ENCODE peak calls at places on chromosomes 1 and 21, in five cellular contexts. V is AG04450, M is BE2C, P is tibial nerve, H is left ventricle myocardium inferior. S is an unnamed sample.
A peak's percentile ranks its signal among the peaks of the same experiment; 100 is the strongest.

GRCh38 chr1:7424352-7424890 is 346.7 kb upstream of the VAMP3 start:
- DNase-seq in V (no peak), M (no peak), P (no peak), H (peak; percentile 1), S (no peak)

GRCh38 chr21:28100366-28100765 is 892.3 kb downstream of the LTN1 start:
- DNase-seq in V (no peak), M (no peak), P (no peak), H (no peak), S (no peak)

GRCh38 chr1:230690101-230690500 is 23.8 kb downstream of the AGT start:
- DNase-seq in V (no peak), M (no peak), P (no peak), H (no peak), S (no peak)

GRCh38 chr1:145997156-145998023 is 1.0 kb upstream of the TXNIP start:
- DNase-seq in V (no peak), M (no peak), P (peak; percentile 71), H (peak; percentile 62), S (peak; percentile 78)

GRCh38 chr1:153967109-153967999 is at the start of gene CREB3L4:
- DNase-seq in V (peak; percentile 93), M (peak; percentile 94), P (peak; percentile 84), H (peak; percentile 93), S (peak; percentile 96)

GRCh38 chr1:19337289-19337688 is 25.2 kb downstream of the SLC66A1 start:
- DNase-seq in V (no peak), M (no peak), P (no peak), H (no peak), S (no peak)

GRCh38 chr1:160494620-160495019 is 28.4 kb downstream of the SLAMF6 start:
- DNase-seq in V (no peak), M (no peak), P (no peak), H (no peak), S (peak; percentile 56)

GRCh38 chr1:91830242-91831131 is 55.5 kb downstream of the TGFBR3 start:
- DNase-seq in V (peak; percentile 76), M (peak; percentile 20), P (peak; percentile 61), H (peak; percentile 80), S (peak; percentile 78)

GRCh38 chr1:37875833-37876232 is 16.4 kb upstream of the MTF1 start:
- DNase-seq in V (no peak), M (no peak), P (no peak), H (no peak), S (no peak)

GRCh38 chr1:109391626-109392025 is 6.1 kb downstream of the SORT1 start:
- DNase-seq in V (no peak), M (no peak), P (no peak), H (no peak), S (no peak)
- H3K27me3 ChIP-seq in V (no peaks in the 10 kb centered on the region), M (no peaks in the 10 kb centered on the region), P (no peaks in the 10 kb centered on the region), H (no peaks in the 10 kb centered on the region), S (no peaks in the 10 kb centered on the region)

DNA sequence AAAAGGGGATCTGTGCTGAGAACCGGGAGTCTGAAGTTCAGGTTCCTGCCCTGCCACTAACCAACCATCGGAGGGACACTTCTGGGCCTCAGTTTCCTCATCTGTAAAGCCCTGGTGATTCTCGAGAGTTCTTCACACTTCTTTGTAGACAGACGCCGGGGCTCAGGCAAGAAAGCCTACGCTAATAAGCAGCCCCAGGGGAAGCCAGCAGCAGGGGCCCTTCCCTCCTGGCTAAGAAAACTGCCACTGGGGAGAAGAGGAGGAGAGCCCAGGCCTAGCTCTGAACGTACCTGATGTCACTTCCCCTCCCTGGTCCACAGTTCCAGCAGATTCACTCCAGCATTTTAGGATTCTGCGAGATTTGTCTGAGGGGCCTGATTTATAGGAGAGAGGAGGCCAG is 76.0 kb downstream of the CAMK2N1 start:
- DNase-seq in V (no peak), M (no peak), P (no peak), H (no peak), S (no peak)
- H3K27me3 ChIP-seq in V (no peaks in the 10 kb centered on the region), M (no peaks in the 10 kb centered on the region), P (no peaks in the 10 kb centered on the region), H (peaks cover 42% of the 10 kb centered on the region), S (peaks cover 2% of the 10 kb centered on the region)

DNA sequence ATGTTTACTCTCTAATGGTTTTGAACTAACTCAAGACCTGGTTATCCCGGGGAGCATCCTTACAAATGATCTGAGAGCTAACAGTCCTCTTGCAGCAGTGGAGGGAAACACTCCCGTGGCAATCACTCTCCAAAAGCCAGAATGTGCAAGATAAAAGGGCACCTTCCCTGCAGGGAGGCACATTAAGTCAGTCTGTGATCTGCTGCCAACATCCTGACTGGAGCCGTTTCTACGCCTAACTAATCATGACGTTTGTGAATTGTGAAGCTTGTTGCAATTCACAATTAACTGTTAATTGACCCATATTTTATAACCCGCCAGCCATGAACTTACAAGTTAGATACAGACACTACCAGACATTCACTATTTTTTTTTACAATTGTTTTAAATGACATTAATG is 52.1 kb upstream of the LGALS8 start:
- DNase-seq in V (no peak), M (no peak), P (no peak), H (no peak), S (no peak)
- H3K27me3 ChIP-seq in V (peaks cover 3% of the 10 kb centered on the region), M (peaks cover 9% of the 10 kb centered on the region), P (no peaks in the 10 kb centered on the region), H (no peaks in the 10 kb centered on the region), S (peaks cover 4% of the 10 kb centered on the region)

GRCh38 chr1:68372487-68372886 is 77.3 kb downstream of the RPE65 start:
- DNase-seq in V (no peak), M (no peak), P (no peak), H (no peak), S (no peak)
- H3K27me3 ChIP-seq in V (no peaks in the 10 kb centered on the region), M (no peaks in the 10 kb centered on the region), P (no peaks in the 10 kb centered on the region), H (no peaks in the 10 kb centered on the region), S (no peaks in the 10 kb centered on the region)

GRCh38 chr1:59263116-59263515 is 33.8 kb upstream of the FGGY start:
- DNase-seq in V (no peak), M (no peak), P (no peak), H (no peak), S (no peak)

GRCh38 chr1:59265622-59266021 is 31.3 kb upstream of the FGGY start:
- DNase-seq in V (no peak), M (no peak), P (no peak), H (no peak), S (no peak)

GRCh38 chr1:59261537-59261936 is 35.4 kb upstream of the FGGY start:
- DNase-seq in V (no peak), M (no peak), P (peak; percentile 78), H (no peak), S (no peak)

GRCh38 chr1:59266180-59266926 is 30.5 kb upstream of the FGGY start:
- DNase-seq in V (no peak), M (no peak), P (no peak), H (no peak), S (no peak)

DNA sequence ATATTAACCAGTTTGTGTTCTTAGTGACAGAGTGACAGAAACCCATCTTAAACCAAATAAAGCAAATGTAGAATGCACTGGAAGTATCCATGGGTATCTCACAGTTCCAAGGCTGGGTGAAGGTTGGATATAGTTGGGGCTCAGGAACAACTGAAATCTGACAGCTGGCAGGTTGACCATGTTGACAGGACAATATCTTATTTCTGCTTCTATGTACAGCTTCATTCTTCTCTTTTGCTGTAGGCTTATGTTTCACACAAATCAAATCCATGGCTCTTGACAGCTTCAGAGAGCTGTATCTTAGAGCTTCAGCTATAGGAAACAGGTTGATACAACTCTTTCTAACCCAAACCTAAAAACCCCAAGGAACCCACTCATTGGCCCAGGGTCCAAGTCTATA is 34.3 kb upstream of the FGGY start:
- DNase-seq in V (no peak), M (no peak), P (no peak), H (no peak), S (no peak)
- H3K27me3 ChIP-seq in V (no peaks in the 10 kb centered on the region), M (no peaks in the 10 kb centered on the region), P (no peaks in the 10 kb centered on the region), H (no peaks in the 10 kb centered on the region), S (no peaks in the 10 kb centered on the region)

GRCh38 chr1:47433037-47433421 is 4.8 kb upstream of the FOXD2 start:
- DNase-seq in V (no peak), M (no peak), P (no peak), H (no peak), S (no peak)

GRCh38 chr1:47433453-47434050 is 4.3 kb upstream of the FOXD2 start:
- DNase-seq in V (no peak), M (no peak), P (no peak), H (no peak), S (no peak)

GRCh38 chr1:47435506-47436303 is 2.1 kb upstream of the FOXD2 start:
- DNase-seq in V (no peak), M (no peak), P (no peak), H (no peak), S (no peak)

GRCh38 chr1:47432071-47433036 is 5.5 kb upstream of the FOXD2 start:
- DNase-seq in V (no peak), M (peak; percentile 64), P (peak; percentile 94), H (peak; percentile 71), S (peak; percentile 56)

DNA sequence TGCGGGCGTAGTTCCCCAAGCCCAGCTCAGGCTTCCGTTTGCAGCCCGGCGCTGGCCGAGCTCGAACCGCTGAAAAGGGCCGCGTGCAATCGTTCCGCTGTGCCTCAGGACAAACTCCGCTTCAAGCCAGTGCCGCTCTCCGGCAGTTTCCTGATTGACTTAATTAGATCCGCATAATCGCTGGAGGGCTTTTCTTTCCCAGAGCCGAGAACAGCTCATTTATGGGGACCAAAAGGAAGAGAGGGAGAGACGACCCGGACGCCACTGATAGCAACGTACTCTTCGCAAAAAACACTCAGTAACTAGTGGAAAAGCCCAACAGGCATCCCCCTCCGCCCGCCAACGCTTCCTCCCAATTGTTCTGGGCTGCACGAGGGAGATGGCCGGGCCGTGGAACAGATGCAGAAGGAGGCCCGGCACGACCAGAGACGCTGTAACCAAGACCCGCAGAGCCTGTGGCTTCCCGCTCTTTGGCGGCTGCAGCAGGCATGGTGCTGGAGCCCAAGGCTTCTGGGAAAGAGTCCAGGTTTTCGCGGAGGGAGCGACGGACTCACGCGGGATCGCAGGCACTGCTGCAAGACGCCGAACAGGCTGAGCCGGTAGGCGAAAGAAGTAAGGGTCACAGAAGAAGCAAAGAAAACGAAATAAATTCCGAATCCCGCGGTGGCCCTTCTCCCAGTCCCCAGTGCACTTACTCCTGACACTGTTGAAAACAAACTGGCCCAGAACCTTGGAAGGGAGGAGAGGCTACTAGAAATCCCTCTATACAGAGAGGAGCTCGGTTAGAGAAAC is 3.6 kb upstream of the FOXD2 start:
- DNase-seq in V (peak; percentile 30), M (peak; percentile 24), P (no peak), H (peak; percentile 58), S (no peak)
- H3K27me3 ChIP-seq in V (peaks cover 3% of the 10 kb centered on the region), M (peaks cover 63% of the 10 kb centered on the region), P (peaks cover 66% of the 10 kb centered on the region), H (peaks cover 99% of the 10 kb centered on the region), S (no peaks in the 10 kb centered on the region)

S was measured in small intestine.